ENCODE peak calls at places on chromosomes 13 and 19, in five cellular contexts. V is thoracic aorta, A is RWPE2, P is HFFc6, G is cardiac muscle cell. M is an unnamed sample.

GRCh38 chr19:10634430-10634829 is 9.1 kb downstream of the SLC44A2 start:
- DNase-seq in V (no peak), A (no peak), P (no peak), G (no peak), M (no peak)

GRCh38 chr19:934865-935422 is 9.1 kb downstream of the ARID3A start:
- DNase-seq in V (no peak), A (no peak), P (no peak), G (peak; percentile 90), M (no peak)

GRCh38 chr13:108349269-108349668 is 79.8 kb downstream of the TNFSF13B start:
- DNase-seq in V (no peak), A (no peak), P (no peak), G (no peak), M (no peak)

GRCh38 chr19:43524922-43525835 is 1.8 kb downstream of the ETHE1 start:
- DNase-seq in V (peak; percentile 31), A (peak; percentile 87), P (no peak), G (peak; percentile 63), M (no peak)

GRCh38 chr19:19488041-19488874 is 27.1 kb downstream of the TSSK6 start:
- DNase-seq in V (no peak), A (no peak), P (no peak), G (peak; percentile 45), M (no peak)

GRCh38 chr19:53980553-53981407 is 10.7 kb upstream of the CACNG6 start:
- DNase-seq in V (no peak), A (peak; percentile 91), P (no peak), G (peak; percentile 94), M (peak; percentile 59)

GRCh38 chr19:1063030-1063908 is 3.7 kb upstream of the ARHGAP45 start:
- DNase-seq in V (no peak), A (no peak), P (peak; percentile 25), G (no peak), M (no peak)

GRCh38 chr13:51000576-51001260 is 91.1 kb downstream of the RNASEH2B start:
- DNase-seq in V (no peak), A (no peak), P (peak; percentile 12), G (peak; percentile 63), M (no peak)

GRCh38 chr19:58511353-58512208 is at the start of gene SLC27A5:
- DNase-seq in V (no peak), A (no peak), P (no peak), G (no peak), M (no peak)

GRCh38 chr19:16703677-16704076 is 16.0 kb upstream of the NWD1 start:
- DNase-seq in V (no peak), A (no peak), P (no peak), G (no peak), M (no peak)

GRCh38 chr19:35348909-35349611 is 1.4 kb downstream of the FFAR1 start:
- DNase-seq in V (no peak), A (no peak), P (no peak), G (no peak), M (no peak)

GRCh38 chr13:28355822-28356371 is 139.0 kb downstream of the FLT1 start:
- DNase-seq in V (no peak), A (no peak), P (peak; percentile 67), G (peak; percentile 86), M (no peak)

GRCh38 chr19:7618366-7618765 is 11.0 kb downstream of the XAB2 start:
- DNase-seq in V (no peak), A (no peak), P (no peak), G (no peak), M (no peak)

GRCh38 chr19:4636151-4636717 is 3.1 kb upstream of the TNFAIP8L1 start:
- DNase-seq in V (no peak), A (no peak), P (no peak), G (peak; percentile 71), M (peak; percentile 91)

GRCh38 chr19:54938906-54939305 is 8.4 kb downstream of the NLRP7 start:
- DNase-seq in V (no peak), A (no peak), P (no peak), G (no peak), M (no peak)

GRCh38 chr13:106337096-106337495 is 198.4 kb downstream of the EFNB2 start:
- DNase-seq in V (no peak), A (no peak), P (no peak), G (no peak), M (no peak)

GRCh38 chr13:46369506-46370268 is 17.4 kb downstream of the RUBCNL start:
- DNase-seq in V (no peak), A (no peak), P (peak; percentile 79), G (peak; percentile 59), M (no peak)

GRCh38 chr13:24709186-24709913 is 29.1 kb downstream of the ATP12A start:
- DNase-seq in V (no peak), A (no peak), P (no peak), G (no peak), M (no peak)

GRCh38 chr13:38045278-38046048 is 175.9 kb upstream of the TRPC4 start:
- DNase-seq in V (no peak), A (no peak), P (peak; percentile 30), G (peak; percentile 70), M (no peak)

GRCh38 chr13:34988330-34988791 is 46.3 kb downstream of the NBEA start:
- DNase-seq in V (no peak), A (no peak), P (no peak), G (no peak), M (no peak)

GRCh38 chr13:40061466-40062450 is 406.3 kb downstream of the COG6 start:
- DNase-seq in V (no peak), A (no peak), P (no peak), G (peak; percentile 83), M (no peak)

GRCh38 chr13:39941236-39941635 is 285.8 kb downstream of the COG6 start:
- DNase-seq in V (no peak), A (no peak), P (no peak), G (no peak), M (no peak)

GRCh38 chr13:26601669-26602068 is 44.2 kb downstream of the WASF3 start:
- DNase-seq in V (no peak), A (no peak), P (peak; percentile 76), G (peak; percentile 40), M (no peak)

GRCh38 chr19:34506026-34506370 is 24.4 kb downstream of the WTIP start:
- DNase-seq in V (no peak), A (no peak), P (no peak), G (no peak), M (no peak)

GRCh38 chr19:49106648-49107135 is 7.5 kb upstream of the LIN7B start:
- DNase-seq in V (no peak), A (no peak), P (peak; percentile 33), G (peak; percentile 54), M (peak; percentile 84)

GRCh38 chr19:18338471-18339001 is 1.9 kb upstream of the PGPEP1 start:
- DNase-seq in V (no peak), A (no peak), P (no peak), G (no peak), M (no peak)

GRCh38 chr19:18340990-18341868 is 831 bp downstream of the PGPEP1 start:
- DNase-seq in V (no peak), A (no peak), P (peak; percentile 39), G (peak; percentile 43), M (peak; percentile 54)

GRCh38 chr19:18342090-18342632 is 1.8 kb downstream of the PGPEP1 start:
- DNase-seq in V (no peak), A (no peak), P (no peak), G (no peak), M (no peak)

GRCh38 chr19:18340237-18340989 is at the start of gene PGPEP1:
- DNase-seq in V (no peak), A (no peak), P (peak; percentile 35), G (peak; percentile 71), M (peak; percentile 78)

GRCh38 chr19:18339703-18340102 is 695 bp upstream of the PGPEP1 start:
- DNase-seq in V (no peak), A (no peak), P (peak; percentile 10), G (no peak), M (peak; percentile 19)
- TF ChIP-seq CTCF in V (no peak), A (peak; percentile 35), P (peak; percentile 59), G (peak; percentile 30), M (peak; percentile 12)

GRCh38 chr13:23497186-23497585 is 63.7 kb upstream of the SACS start:
- DNase-seq in V (no peak), A (no peak), P (no peak), G (no peak), M (no peak)
- TF ChIP-seq CTCF in V (no peak), A (no peak), P (no peak), G (no peak), M (no peak)

GRCh38 chr19:46372901-46373572 is 26.1 kb downstream of the PPP5C start:
- DNase-seq in V (no peak), A (peak; percentile 65), P (no peak), G (peak; percentile 45), M (no peak)
- TF ChIP-seq CTCF in V (peak; percentile 26), A (peak; percentile 53), P (peak; percentile 70), G (peak; percentile 43), M (peak; percentile 34)

GRCh38 chr19:51458051-51458645 is at the start of gene SIGLEC8:
- DNase-seq in V (no peak), A (no peak), P (no peak), G (no peak), M (no peak)

GRCh38 chr19:51461723-51462161 is 3.5 kb upstream of the SIGLEC8 start:
- DNase-seq in V (no peak), A (no peak), P (no peak), G (no peak), M (no peak)

GRCh38 chr19:51462276-51462675 is 4.0 kb upstream of the SIGLEC8 start:
- DNase-seq in V (no peak), A (no peak), P (no peak), G (no peak), M (no peak)

GRCh38 chr19:51458899-51459592 is 792 bp upstream of the SIGLEC8 start:
- DNase-seq in V (no peak), A (no peak), P (no peak), G (no peak), M (no peak)

DNA sequence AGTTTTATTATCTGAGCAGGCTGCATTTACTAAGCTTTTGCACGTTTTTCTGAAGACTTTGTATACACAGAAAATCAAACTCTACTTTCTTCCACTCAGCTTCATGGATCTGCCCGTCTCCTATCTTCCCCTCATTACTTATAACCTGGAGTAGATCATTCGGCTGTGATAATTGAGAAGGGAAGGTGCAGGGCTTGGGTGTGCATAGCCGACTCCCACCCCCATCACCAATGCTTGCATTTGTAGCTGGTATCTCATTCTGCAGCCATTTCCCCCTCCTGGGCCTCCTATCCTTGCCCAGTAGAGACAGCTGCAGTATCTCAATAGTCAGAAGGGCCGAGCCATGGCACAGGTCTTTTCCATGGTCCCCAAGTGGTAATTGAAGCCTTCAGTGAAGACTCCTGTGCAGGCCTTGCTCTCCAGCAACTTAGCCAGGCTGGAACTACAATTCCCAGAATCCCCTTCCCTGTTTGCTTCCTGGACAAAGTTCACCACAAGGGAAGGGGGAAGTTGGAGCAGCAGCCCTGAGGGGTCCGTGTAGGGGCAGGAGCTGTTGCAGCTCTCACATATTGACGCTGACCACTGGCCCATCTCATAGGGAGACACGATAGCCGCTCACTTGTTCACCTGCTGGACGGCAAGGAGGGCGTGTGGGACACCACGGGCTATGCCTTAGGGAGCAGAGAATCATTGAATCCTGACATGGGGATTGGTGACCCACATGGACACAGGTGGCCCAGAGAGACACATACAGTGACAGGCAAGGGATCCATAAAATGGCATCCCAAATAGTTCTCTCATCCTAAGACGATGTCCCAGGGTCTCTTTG is 2.1 kb upstream of the SIGLEC8 start:
- DNase-seq in V (no peak), A (no peak), P (no peak), G (peak; percentile 30), M (no peak)
- TF ChIP-seq CTCF in V (no peak), A (no peak), P (no peak), G (no peak), M (no peak)

M was measured in glutamatergic neuron.